ENCODE peak calls at places on chromosomes 5 and 9, in four cellular contexts. E is A549, G is HepG2, D is K562. F is an unnamed sample.

GRCh38 chr9:111795557-111795839 is 761 bp upstream of the SHOC1 start:
- DNase-seq in D (no peak), G (no peak), E (no peak), F (no peak)

GRCh38 chr5:154513669-154514084 is 35.6 kb upstream of the HAND1 start:
- DNase-seq in E (no peak), G (no peak), D (no peak), F (no peak)

GRCh38 chr9:97511762-97512429 is 10.4 kb downstream of the TMOD1 start:
- DNase-seq in G (no peak), D (no peak), E (peak; percentile 46), F (no peak)

GRCh38 chr5:124922255-124922975 is 176.0 kb upstream of the ZNF608 start:
- DNase-seq in G (no peak), D (no peak), E (no peak), F (peak; percentile 29)

GRCh38 chr9:84823426-84824271 is 154.1 kb downstream of the NTRK2 start:
- DNase-seq in D (no peak), G (no peak), E (peak; percentile 7), F (no peak)

GRCh38 chr5:23466401-23466886 is 41.0 kb upstream of the PRDM9 start:
- DNase-seq in E (peak; percentile 72), G (peak; percentile 75), D (no peak), F (no peak)

GRCh38 chr5:180852510-180852909 is 8.6 kb downstream of the ZFP62 start:
- DNase-seq in D (no peak), E (no peak), G (no peak), F (no peak)

GRCh38 chr5:76755779-76756637 is 40.1 kb downstream of the F2R start:
- DNase-seq in G (peak; percentile 88), E (no peak), D (no peak), F (no peak)

GRCh38 chr9:16575142-16575877 is 295.2 kb downstream of the BNC2 start:
- DNase-seq in G (no peak), D (no peak), E (peak; percentile 45), F (no peak)

GRCh38 chr5:180366303-180366702 is 13.2 kb upstream of the GFPT2 start:
- DNase-seq in D (no peak), G (no peak), E (no peak), F (no peak)

GRCh38 chr9:71607571-71607970 is 160.7 kb downstream of the CEMIP2 start:
- DNase-seq in E (no peak), D (no peak), G (no peak), F (no peak)

GRCh38 chr9:89523948-89524347 is 26.0 kb upstream of the SEMA4D start:
- DNase-seq in E (no peak), D (no peak), G (no peak), F (no peak)

GRCh38 chr5:80408976-80409926 is 1.4 kb downstream of the ZFYVE16 start:
- DNase-seq in G (no peak), E (peak; percentile 3), D (no peak), F (peak; percentile 5)

GRCh38 chr5:78997090-78997489 is 12.0 kb upstream of the ARSB start:
- DNase-seq in D (no peak), G (no peak), E (no peak), F (no peak)

GRCh38 chr9:34500623-34501267 is 22.0 kb downstream of the ENHO start:
- DNase-seq in D (peak; percentile 75), G (peak; percentile 18), E (peak; percentile 43), F (peak; percentile 80)

GRCh38 chr9:134051319-134051718 is 16.5 kb downstream of the BRD3 start:
- DNase-seq in E (no peak), G (no peak), D (no peak), F (no peak)

GRCh38 chr5:165630211-165630866 is 2124.9 kb downstream of the MAT2B start:
- DNase-seq in E (peak; percentile 56), D (peak; percentile 24), G (peak; percentile 46), F (peak; percentile 91)

GRCh38 chr5:97076098-97076497 is 66.3 kb downstream of the LIX1 start:
- DNase-seq in D (no peak), E (no peak), G (no peak), F (no peak)

GRCh38 chr5:178529080-178529479 is 61.1 kb downstream of the COL23A1 start:
- DNase-seq in D (no peak), G (no peak), E (no peak), F (no peak)
- TF ChIP-seq JUNB in D (no peak), G (no peak), E (no peak), F (no peak)

DNA sequence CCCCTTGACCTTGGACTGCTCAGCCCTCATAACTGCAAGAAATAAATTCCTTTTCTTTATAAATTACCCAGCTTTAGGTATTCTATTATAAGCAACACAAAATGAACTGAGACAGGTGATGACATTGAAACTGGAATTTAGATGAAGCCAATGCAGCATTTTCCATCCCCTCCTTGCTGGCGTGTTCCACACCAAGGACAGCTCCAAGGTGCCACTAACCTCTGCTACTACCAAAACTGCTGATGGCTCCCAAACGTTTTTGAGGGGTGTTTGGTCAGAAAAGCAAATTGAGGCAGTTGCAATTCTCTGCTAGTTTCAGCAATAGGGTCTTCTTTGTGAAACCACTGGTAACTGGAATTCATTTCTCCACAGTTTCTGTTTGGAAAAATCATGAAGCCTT is 124.8 kb downstream of the DRD1 start:
- DNase-seq in E (no peak), D (no peak), G (no peak), F (no peak)
- TF ChIP-seq REST in E (peak; percentile 47), D (no peak), G (no peak), F (peak; percentile 65)

GRCh38 chr9:76026796-76027195 is 136.3 kb downstream of the PCSK5 start:
- DNase-seq in G (no peak), E (no peak), D (no peak), F (no peak)

GRCh38 chr9:76020654-76021053 is 130.2 kb downstream of the PCSK5 start:
- DNase-seq in E (no peak), G (no peak), D (no peak), F (no peak)

GRCh38 chr9:76022317-76022716 is 131.8 kb downstream of the PCSK5 start:
- DNase-seq in D (no peak), E (no peak), G (no peak), F (peak; percentile 26)

GRCh38 chr9:76027426-76027825 is 137.0 kb downstream of the PCSK5 start:
- DNase-seq in E (no peak), G (no peak), D (no peak), F (no peak)

GRCh38 chr9:76023715-76024195 is 133.3 kb downstream of the PCSK5 start:
- DNase-seq in G (peak; percentile 82), E (no peak), D (no peak), F (peak; percentile 26)
- TF ChIP-seq JUNB in G (no peak), E (no peak), D (no peak), F (no peak)

DNA sequence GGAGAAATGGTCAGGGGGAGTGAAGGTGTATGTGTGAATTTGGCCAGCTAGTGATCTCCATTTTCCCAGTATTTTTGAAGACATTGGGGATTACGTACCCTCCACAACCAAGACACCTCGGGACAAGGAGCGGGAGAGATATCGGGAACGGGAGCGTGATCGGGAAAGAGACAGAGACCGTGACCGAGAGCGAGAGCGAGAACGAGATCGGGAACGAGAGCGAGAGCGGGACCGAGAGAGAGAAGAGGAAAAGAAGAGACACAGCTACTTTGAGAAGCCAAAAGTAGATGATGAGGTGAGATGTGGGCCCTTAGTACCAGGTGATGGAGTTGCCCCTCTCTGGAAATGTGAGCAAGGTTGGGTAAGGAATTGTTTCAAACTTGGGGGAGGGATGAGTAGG is 5.8 kb upstream of the WDR55 start:
- DNase-seq in D (no peak), G (no peak), E (no peak), F (no peak)
- TF ChIP-seq REST in D (no peak), G (no peak), E (no peak), F (no peak)

DNA sequence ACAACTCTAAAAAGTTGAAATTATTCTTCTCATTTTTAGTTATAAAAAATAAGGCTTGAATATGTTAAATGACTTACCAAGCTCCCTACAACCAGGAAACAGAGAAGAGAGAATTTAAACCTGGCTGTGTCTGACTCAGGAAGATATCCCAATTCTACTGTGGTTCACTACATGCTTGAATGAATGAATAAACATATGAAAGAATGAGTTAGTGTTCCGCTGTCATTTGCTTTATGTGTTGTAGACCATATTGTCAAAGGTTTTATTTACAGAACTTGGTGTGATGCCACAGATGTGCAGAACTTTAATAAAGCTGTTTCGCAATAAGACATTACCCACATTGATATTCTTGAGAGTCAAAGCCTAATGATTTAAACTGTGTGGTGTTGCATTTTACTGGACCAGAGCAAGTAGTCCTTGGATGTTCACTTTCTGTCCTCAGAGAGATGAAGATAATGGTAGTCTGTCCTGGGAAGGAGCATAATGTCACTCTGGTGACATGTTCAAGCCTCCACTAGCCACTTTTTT is 313.2 kb downstream of the TRIM32 start:
- DNase-seq in E (no peak), D (no peak), G (no peak), F (no peak)
- TF ChIP-seq JUNB in E (no peak), D (no peak), G (no peak), F (no peak)

GRCh38 chr9:37083654-37084053 is 36.7 kb upstream of the ZCCHC7 start:
- DNase-seq in G (no peak), E (no peak), D (no peak), F (no peak)

GRCh38 chr9:37082214-37082765 is 38.1 kb upstream of the ZCCHC7 start:
- DNase-seq in D (no peak), E (no peak), G (no peak), F (no peak)

GRCh38 chr9:37085233-37085632 is 35.1 kb upstream of the ZCCHC7 start:
- DNase-seq in D (no peak), E (no peak), G (no peak), F (no peak)

DNA sequence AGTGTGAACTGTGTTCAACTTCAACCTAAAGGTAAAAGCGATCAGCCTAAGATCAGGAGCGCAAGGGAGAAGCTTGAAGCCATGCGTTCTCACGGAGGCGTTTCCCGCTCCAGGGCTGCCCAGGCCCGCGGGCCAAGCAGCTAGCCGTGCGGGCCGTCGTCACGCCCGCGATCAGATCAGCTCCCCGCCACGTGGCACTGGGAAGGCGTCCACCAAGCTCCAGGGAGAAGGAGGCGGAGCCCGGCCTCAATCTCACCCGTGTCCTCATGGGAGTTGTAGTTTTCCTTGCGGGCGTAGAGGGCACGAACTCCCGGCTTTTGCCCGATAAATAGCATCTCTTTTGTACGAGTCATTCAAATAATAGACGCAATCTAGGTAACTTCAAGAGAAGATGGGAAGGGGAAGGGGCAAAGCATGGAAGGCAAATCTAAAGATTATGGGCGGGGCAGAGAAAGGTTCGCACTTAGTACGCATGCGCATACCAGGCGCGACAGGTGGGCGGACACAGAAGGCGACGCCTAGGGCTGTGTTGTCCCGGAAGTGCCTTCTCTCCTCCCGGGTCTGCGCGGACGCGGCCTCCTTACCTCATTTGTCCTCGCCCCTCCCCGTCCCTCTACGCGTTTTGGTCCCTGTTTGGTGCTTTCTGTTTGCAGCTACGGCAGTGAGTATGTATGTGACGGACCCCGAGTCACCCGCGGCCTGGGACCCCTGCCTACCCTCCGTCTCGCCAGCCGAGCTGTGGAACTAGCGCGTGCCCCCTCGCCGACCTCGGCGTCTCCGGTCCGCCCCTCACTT is 40.8 kb upstream of the ZCCHC7 start:
- DNase-seq in D (peak; percentile 85), G (peak; percentile 91), E (peak; percentile 96), F (peak; percentile 95)
- TF ChIP-seq REST in D (no peak), G (peak; percentile 65), E (no peak), F (no peak)